ENCODE peak calls at places on chromosomes 11 and 22, in four cellular contexts. R, V, Y and E are unnamed samples.

GRCh38 chr11:126518130-126518995 is 162.9 kb downstream of the ST3GAL4 start:
- DNase-seq in R (no peak), V (no peak), Y (no peak), E (no peak)

GRCh38 chr11:72828692-72829101 is 14.5 kb downstream of the ATG16L2 start:
- DNase-seq in R (no peak), V (no peak), Y (no peak), E (no peak)

GRCh38 chr11:8206251-8207079 is 37.6 kb upstream of the RIC3 start:
- DNase-seq in R (no peak), V (no peak), Y (no peak), E (no peak)

GRCh38 chr11:93089474-93090102 is 108.2 kb downstream of the SLC36A4 start:
- DNase-seq in R (no peak), V (no peak), Y (no peak), E (peak; percentile 71)

GRCh38 chr11:110797453-110797852 is 85.2 kb upstream of the ARHGAP20 start:
- DNase-seq in R (no peak), V (no peak), Y (no peak), E (no peak)

GRCh38 chr22:20979940-20980453 is 2.1 kb upstream of the LZTR1 start:
- DNase-seq in R (no peak), V (no peak), Y (no peak), E (no peak)

GRCh38 chr11:69862797-69863543 is 43.8 kb upstream of the FGF3 start:
- DNase-seq in R (no peak), V (no peak), Y (no peak), E (no peak)

GRCh38 chr11:12845739-12846358 is 163.3 kb upstream of the RASSF10 start:
- DNase-seq in R (no peak), V (no peak), Y (no peak), E (peak; percentile 48)

GRCh38 chr11:99682646-99683045 is 661.9 kb downstream of the CNTN5 start:
- DNase-seq in R (no peak), V (no peak), Y (no peak), E (no peak)

GRCh38 chr11:55942785-55943392 is 6.7 kb upstream of the OR5I1 start:
- DNase-seq in R (no peak), V (no peak), Y (no peak), E (peak; percentile 57)

GRCh38 chr22:25966448-25966913 is 202.8 kb upstream of the SEZ6L start:
- DNase-seq in R (no peak), V (no peak), Y (no peak), E (peak; percentile 76)

GRCh38 chr11:14537134-14537599 is 17.0 kb upstream of the PSMA1 start:
- DNase-seq in R (no peak), V (peak; percentile 4), Y (peak; percentile 17), E (peak; percentile 61)

GRCh38 chr11:35851342-35851741 is 92.5 kb upstream of the LDLRAD3 start:
- DNase-seq in R (no peak), V (no peak), Y (no peak), E (no peak)

GRCh38 chr11:8699903-8700302 is 17.3 kb downstream of the RPL27A start:
- DNase-seq in R (no peak), V (no peak), Y (peak; percentile 78), E (no peak)

GRCh38 chr11:13358871-13359270 is 81.3 kb downstream of the BMAL1 start:
- DNase-seq in R (no peak), V (no peak), Y (no peak), E (no peak)

GRCh38 chr11:77547863-77548551 is 41.7 kb upstream of the AQP11 start:
- DNase-seq in R (no peak), V (no peak), Y (peak; percentile 50), E (peak; percentile 70)

GRCh38 chr11:64313491-64314145 is 3.7 kb downstream of the TRMT112 start:
- DNase-seq in R (no peak), V (no peak), Y (no peak), E (no peak)

GRCh38 chr11:65454696-65455456 is 32.3 kb downstream of the NEAT1 start:
- DNase-seq in R (peak; percentile 70), V (peak; percentile 66), Y (peak; percentile 91), E (peak; percentile 86)